ENCODE peak calls at places on chromosomes 4 and X, in ten cellular contexts. N, P, A, R, T, E, U, M, I and Q are unnamed samples.

GRCh38 chr4:120291541-120291940 is 224.9 kb upstream of the MAD2L1 start:
- DNase-seq in T (no peak), P (no peak), M (no peak), R (peak; percentile 15), I (no peak), A (no peak), E (no peak), U (no peak), N (no peak), Q (no peak)

GRCh38 chrX:78075787-78076389 is 28.2 kb upstream of the PGK1 start:
- DNase-seq in T (no peak), I (no peak), U (no peak), M (no peak), E (no peak), N (no peak), R (no peak), A (no peak), P (no peak), Q (no peak)

GRCh38 chrX:41889317-41890025 is 33.9 kb downstream of the CASK start:
- DNase-seq in M (no peak), A (no peak), U (no peak), P (no peak), E (peak; percentile 57), R (no peak), I (no peak), N (no peak), T (no peak), Q (no peak)

GRCh38 chrX:81259008-81259713 is 57.3 kb downstream of the SH3BGRL start:
- DNase-seq in E (no peak), U (peak; percentile 55), N (no peak), M (no peak), R (no peak), T (no peak), I (no peak), P (no peak), A (no peak), Q (no peak)

GRCh38 chr4:39706334-39706733 is 8.4 kb downstream of the UBE2K start:
- DNase-seq in A (no peak), I (no peak), P (no peak), M (no peak), E (peak; percentile 27), R (no peak), N (no peak), T (no peak), U (no peak), Q (no peak)

GRCh38 chr4:153773236-153773690 is 13.4 kb upstream of the RNF175 start:
- DNase-seq in T (no peak), E (no peak), N (no peak), U (no peak), P (peak; percentile 7), A (no peak), R (peak; percentile 39), I (no peak), M (no peak), Q (no peak)

GRCh38 chrX:74295102-74295501 is 8.9 kb upstream of the ZCCHC13 start:
- DNase-seq in P (no peak), N (no peak), E (no peak), M (no peak), U (no peak), T (no peak), A (no peak), R (no peak), I (no peak), Q (no peak)

GRCh38 chrX:132766452-132766851 is 192.0 kb downstream of the HS6ST2 start:
- DNase-seq in E (no peak), T (no peak), P (no peak), I (no peak), R (no peak), N (no peak), A (no peak), U (no peak), M (no peak), Q (no peak)

GRCh38 chr4:83149885-83150562 is 35.5 kb upstream of the PLAC8 start:
- DNase-seq in M (no peak), P (no peak), I (no peak), E (no peak), A (no peak), U (no peak), N (no peak), R (no peak), T (no peak), Q (no peak)

GRCh38 chr4:3108211-3108610 is 33.7 kb downstream of the HTT start:
- DNase-seq in M (no peak), T (no peak), N (no peak), U (no peak), P (no peak), R (no peak), I (no peak), A (no peak), E (no peak), Q (no peak)

GRCh38 chr4:6884341-6884870 is 25.2 kb upstream of the TBC1D14 start:
- DNase-seq in T (no peak), P (no peak), E (no peak), I (no peak), R (no peak), A (no peak), M (no peak), N (no peak), U (no peak), Q (no peak)

GRCh38 chr4:150164055-150164454 is 85.8 kb downstream of the DCLK2 start:
- DNase-seq in I (no peak), M (no peak), N (no peak), P (no peak), E (no peak), T (no peak), U (no peak), A (no peak), R (no peak), Q (no peak)

GRCh38 chr4:3037957-3038451 is 36.3 kb downstream of the HTT-AS start:
- DNase-seq in U (peak; percentile 76), R (no peak), T (no peak), E (no peak), N (no peak), A (no peak), P (no peak), M (no peak), I (no peak), Q (no peak)

GRCh38 chrX:140157611-140158010 is 192.3 kb upstream of the CXorf66 start:
- DNase-seq in U (no peak), T (no peak), M (no peak), A (no peak), I (no peak), R (no peak), E (no peak), P (no peak), N (no peak), Q (no peak)

GRCh38 chr4:141132689-141133145 is 552 bp downstream of the RNF150 start:
- DNase-seq in R (no peak), T (no peak), U (peak; percentile 73), P (peak; percentile 81), E (no peak), A (peak; percentile 40), N (no peak), I (peak; percentile 26), M (no peak), Q (peak; percentile 46)

GRCh38 chr4:183201331-183201730 is 102.3 kb downstream of the WWC2 start:
- DNase-seq in R (no peak), N (no peak), I (no peak), A (no peak), U (no peak), P (no peak), M (no peak), E (no peak), T (no peak), Q (peak; percentile 49)

GRCh38 chr4:179095585-179096228 is 1653.5 kb upstream of the AGA start:
- DNase-seq in U (peak; percentile 85), E (peak; percentile 38), A (no peak), N (no peak), T (no peak), R (no peak), P (no peak), I (no peak), M (no peak), Q (no peak)

GRCh38 chrX:281166-281999 is at the start of gene PLCXD1:
- DNase-seq in U (peak; percentile 73), A (no peak), E (no peak), R (peak; percentile 92), P (no peak), N (no peak), I (peak; percentile 54), M (no peak), T (peak; percentile 33), Q (peak; percentile 30)

GRCh38 chr4:24642941-24643628 is 58.7 kb upstream of the DHX15 start:
- DNase-seq in P (no peak), R (no peak), E (no peak), U (no peak), T (no peak), N (no peak), A (no peak), I (no peak), M (no peak), Q (no peak)

GRCh38 chr4:167232805-167233522 is 1.3 kb downstream of the SPOCK3 start:
- DNase-seq in N (no peak), R (no peak), E (no peak), P (peak; percentile 91), T (no peak), I (no peak), M (no peak), A (peak; percentile 25), U (peak; percentile 31), Q (no peak)

GRCh38 chr4:149279790-149280189 is 535.9 kb downstream of the IQCM start:
- DNase-seq in M (no peak), A (no peak), R (no peak), E (no peak), T (no peak), N (no peak), I (no peak), P (no peak), U (no peak), Q (no peak)

GRCh38 chr4:27141530-27141929 is 280.9 kb downstream of the STIM2 start:
- DNase-seq in U (no peak), I (no peak), R (no peak), P (no peak), T (no peak), M (no peak), E (no peak), A (no peak), N (no peak), Q (no peak)

GRCh38 chr4:81405900-81406401 is 65.8 kb downstream of the RASGEF1B start:
- DNase-seq in N (peak; percentile 49), U (peak; percentile 86), A (no peak), E (peak; percentile 75), I (peak; percentile 53), R (peak; percentile 31), P (peak; percentile 93), T (no peak), M (no peak), Q (peak; percentile 48)